ENCODE peak calls at places on chromosomes 12 and 14, in five cellular contexts. U, P, O, J and T are unnamed samples.

GRCh38 chr14:81686512-81686911 is 152.9 kb upstream of the SEL1L start:
- DNase-seq in U (no peak), P (no peak), O (no peak), J (no peak), T (peak; percentile 63)

GRCh38 chr14:23454445-23454856 is 15.1 kb upstream of the NGDN start:
- DNase-seq in U (no peak), P (no peak), O (no peak), J (no peak), T (no peak)

GRCh38 chr14:76644875-76645518 is 116.3 kb upstream of the VASH1 start:
- DNase-seq in U (no peak), P (no peak), O (peak; percentile 71), J (peak; percentile 9), T (peak; percentile 61)

GRCh38 chr14:40697221-40697620 is 909.5 kb upstream of the LRFN5 start:
- DNase-seq in U (no peak), P (no peak), O (no peak), J (no peak), T (no peak)

GRCh38 chr14:77186911-77187648 is 5.5 kb downstream of the TMEM63C start:
- DNase-seq in U (no peak), P (no peak), O (peak; percentile 46), J (peak; percentile 9), T (peak; percentile 71)

GRCh38 chr12:46339051-46339450 is 33.5 kb downstream of the SLC38A2 start:
- DNase-seq in U (no peak), P (no peak), O (no peak), J (no peak), T (no peak)

GRCh38 chr12:630656-631632 is 32.3 kb downstream of the NINJ2 start:
- DNase-seq in U (no peak), P (peak; percentile 27), O (peak; percentile 88), J (no peak), T (peak; percentile 60)

GRCh38 chr12:69948874-69949273 is 123.8 kb downstream of the MYRFL start:
- DNase-seq in U (no peak), P (no peak), O (peak; percentile 53), J (no peak), T (no peak)

GRCh38 chr12:98741229-98741614 is 96.1 kb downstream of the APAF1 start:
- DNase-seq in U (no peak), P (no peak), O (no peak), J (peak; percentile 27), T (no peak)

GRCh38 chr14:64983439-64984310 is 3.0 kb upstream of the FNTB start:
- DNase-seq in U (peak; percentile 22), P (no peak), O (peak; percentile 81), J (peak; percentile 49), T (peak; percentile 60)

GRCh38 chr12:70920251-70920851 is at the start of gene PTPRR:
- DNase-seq in U (no peak), P (no peak), O (peak; percentile 64), J (no peak), T (peak; percentile 65)

GRCh38 chr12:56079729-56080555 is at the start of gene ERBB3:
- DNase-seq in U (peak; percentile 38), P (peak; percentile 52), O (peak; percentile 95), J (peak; percentile 82), T (peak; percentile 93)

GRCh38 chr12:60279224-60279623 is 683.4 kb downstream of the SLC16A7 start:
- DNase-seq in U (no peak), P (no peak), O (no peak), J (peak; percentile 35), T (no peak)

GRCh38 chr14:63180017-63180416 is 24.2 kb upstream of the RHOJ start:
- DNase-seq in U (no peak), P (no peak), O (no peak), J (no peak), T (no peak)

GRCh38 chr14:55317907-55318306 is 46.7 kb downstream of the FBXO34 start:
- DNase-seq in U (no peak), P (no peak), O (no peak), J (no peak), T (no peak)

GRCh38 chr14:22666203-22666893 is 22.2 kb upstream of the OR6J1 start:
- DNase-seq in U (no peak), P (no peak), O (no peak), J (no peak), T (no peak)

GRCh38 chr12:120742207-120742536 is 16.5 kb downstream of the ACADS start:
- DNase-seq in U (no peak), P (no peak), O (peak; percentile 34), J (no peak), T (no peak)

GRCh38 chr14:102481791-102482238 is 27.8 kb downstream of the ANKRD9 start:
- DNase-seq in U (no peak), P (no peak), O (peak; percentile 46), J (no peak), T (no peak)

GRCh38 chr12:52093346-52093745 is 13.8 kb downstream of the SMIM41 start:
- DNase-seq in U (no peak), P (no peak), O (peak; percentile 26), J (no peak), T (no peak)

GRCh38 chr14:105865266-105865903 is 339.0 kb downstream of the TMEM121 start:
- DNase-seq in U (no peak), P (no peak), O (peak; percentile 30), J (no peak), T (no peak)